ENCODE peak calls at places on chromosomes 5 and 9, in ten cellular contexts. M is ovary, A is kidney epithelial cell, W is brain microvascular endothelial cell, H is endodermal cell, U is fibroblast of the aortic adventitia, N is WERI-Rb-1, P is tibial nerve, J is type B pancreatic cell, C is bronchial epithelial cell. Q is an unnamed sample.

GRCh38 chr9:33211695-33212393 is 28.1 kb upstream of the SPINK4 start:
- DNase-seq in M (peak), A (no peak), W (peak), H (peak), U (peak), N (peak), P (no peak), J (no peak), C (peak), Q (peak)

GRCh38 chr9:114163517-114163924 is 8.2 kb downstream of the COL27A1 start:
- DNase-seq in M (peak), A (no peak), W (no peak), H (peak), U (peak), N (peak), P (no peak), J (no peak), C (no peak), Q (peak)

GRCh38 chr9:87602933-87603643 is 105.4 kb downstream of the DAPK1 start:
- DNase-seq in M (no peak), A (no peak), W (no peak), H (no peak), U (no peak), N (no peak), P (no peak), J (no peak), C (no peak), Q (no peak)

GRCh38 chr9:94799578-94800264 is 73.2 kb downstream of the AOPEP start:
- DNase-seq in M (no peak), A (peak), W (peak), H (peak), U (peak), N (no peak), P (no peak), J (no peak), C (peak), Q (peak)

GRCh38 chr5:154714271-154714986 is 40.7 kb upstream of the LARP1 start:
- DNase-seq in M (no peak), A (no peak), W (peak), H (no peak), U (peak), N (no peak), P (no peak), J (no peak), C (peak), Q (no peak)

GRCh38 chr9:34321451-34321850 is 7.6 kb downstream of the KIF24 start:
- DNase-seq in M (no peak), A (no peak), W (no peak), H (no peak), U (no peak), N (no peak), P (no peak), J (no peak), C (no peak), Q (no peak)

GRCh38 chr9:114745108-114745848 is 60.6 kb downstream of the TNFSF15 start:
- DNase-seq in M (no peak), A (no peak), W (peak), H (no peak), U (peak), N (no peak), P (no peak), J (no peak), C (no peak), Q (no peak)

GRCh38 chr5:168434746-168435321 is 51.4 kb upstream of the RARS1 start:
- DNase-seq in M (no peak), A (no peak), W (peak), H (no peak), U (peak), N (no peak), P (no peak), J (no peak), C (peak), Q (no peak)

GRCh38 chr9:124498499-124499146 is 8.6 kb downstream of the NR5A1 start:
- DNase-seq in M (no peak), A (no peak), W (no peak), H (no peak), U (no peak), N (no peak), P (no peak), J (no peak), C (no peak), Q (no peak)

GRCh38 chr5:157051604-157052245 is 7.2 kb downstream of the HAVCR1 start:
- DNase-seq in M (no peak), A (no peak), W (no peak), H (no peak), U (no peak), N (no peak), P (no peak), J (no peak), C (no peak), Q (no peak)

GRCh38 chr9:33445941-33446506 is 1.4 kb downstream of the AQP3 start:
- DNase-seq in M (no peak), A (no peak), W (no peak), H (no peak), U (no peak), N (no peak), P (no peak), J (no peak), C (no peak), Q (no peak)

DNA sequence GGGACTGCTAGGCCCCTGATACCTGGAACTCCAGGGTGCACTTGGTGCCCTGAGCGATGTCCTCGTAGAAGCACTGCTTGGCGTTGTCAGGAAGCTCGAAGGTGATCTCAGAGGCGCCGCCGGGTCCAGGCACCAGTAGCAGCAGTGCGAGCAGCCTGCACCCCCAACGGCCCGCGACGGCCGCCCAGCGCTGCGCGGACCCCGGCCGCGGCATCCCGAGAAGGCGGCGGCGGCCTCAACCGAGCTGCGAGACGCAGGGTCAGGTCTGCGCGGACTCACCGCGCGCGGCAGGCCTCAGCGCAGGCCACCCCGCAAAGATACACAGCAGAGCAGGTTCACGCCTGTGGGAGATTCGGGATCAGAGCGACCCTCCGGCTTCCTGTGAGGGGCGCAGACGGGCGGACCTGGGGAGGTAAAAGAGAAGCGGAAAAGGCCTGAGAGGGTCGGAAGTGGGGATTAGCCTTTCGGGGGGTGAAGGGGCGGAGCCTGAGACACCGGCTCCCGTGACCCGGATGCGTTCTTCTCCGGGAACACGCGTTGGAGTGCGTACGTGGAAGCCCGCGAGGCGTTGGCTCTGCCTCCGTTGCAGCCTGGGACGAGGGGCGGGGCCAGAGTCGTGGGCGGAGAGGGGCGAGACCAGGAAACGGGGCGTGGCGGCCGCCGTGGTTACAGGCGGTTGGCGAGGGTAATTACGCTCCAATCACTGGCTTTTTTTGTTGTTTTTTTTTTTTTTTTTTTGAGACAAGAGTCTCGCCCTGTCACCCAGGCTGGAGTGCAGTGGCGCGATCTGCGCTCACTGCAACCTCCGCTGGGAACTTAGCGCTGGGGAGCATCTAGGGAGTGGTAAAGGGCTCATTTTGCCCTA is at the start of gene TMED7:
- DNase-seq in M (peak), A (peak), W (peak), H (peak), U (peak), N (peak), P (peak), J (peak), C (peak), Q (peak)
- TF ChIP-seq CTCF in M (no peak), A (no peak), W (no peak), H (no peak), U (no peak), N (no peak), P (no peak), J (peak), C (no peak), Q (no peak)

DNA sequence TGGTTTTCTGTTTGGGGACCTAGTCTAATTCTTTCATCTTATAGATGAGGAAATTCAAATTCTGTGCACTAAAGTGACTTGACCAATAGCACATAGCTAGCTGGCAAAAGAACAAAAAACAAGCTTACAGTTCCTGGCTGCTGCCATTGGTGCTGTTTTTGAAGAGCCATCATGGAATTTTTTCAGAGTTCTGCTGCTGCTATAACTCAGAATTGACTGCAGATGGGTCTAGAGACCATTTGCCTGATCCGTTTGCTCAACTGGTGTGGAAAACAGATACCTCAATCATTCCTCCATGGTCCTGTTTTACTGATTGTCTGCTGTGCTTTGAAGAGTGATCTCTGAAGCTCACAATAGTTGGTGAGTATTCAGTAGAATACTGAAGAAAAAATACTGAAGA is 15.2 kb downstream of the FBXL7 start:
- DNase-seq in M (no peak), A (no peak), W (no peak), H (no peak), U (peak), N (no peak), P (no peak), J (no peak), C (no peak), Q (no peak)
- TF ChIP-seq CTCF in M (no peak), A (no peak), W (peak), H (no peak), U (peak), N (peak), P (no peak), J (no peak), C (no peak), Q (peak)

GRCh38 chr9:98318834-98319478 is 63.5 kb upstream of the TBC1D2 start:
- DNase-seq in M (no peak), A (no peak), W (peak), H (no peak), U (peak), N (peak), P (no peak), J (no peak), C (peak), Q (no peak)
- TF ChIP-seq CTCF in M (no peak), A (no peak), W (no peak), H (no peak), U (no peak), N (no peak), P (no peak), J (no peak), C (no peak), Q (no peak)

DNA sequence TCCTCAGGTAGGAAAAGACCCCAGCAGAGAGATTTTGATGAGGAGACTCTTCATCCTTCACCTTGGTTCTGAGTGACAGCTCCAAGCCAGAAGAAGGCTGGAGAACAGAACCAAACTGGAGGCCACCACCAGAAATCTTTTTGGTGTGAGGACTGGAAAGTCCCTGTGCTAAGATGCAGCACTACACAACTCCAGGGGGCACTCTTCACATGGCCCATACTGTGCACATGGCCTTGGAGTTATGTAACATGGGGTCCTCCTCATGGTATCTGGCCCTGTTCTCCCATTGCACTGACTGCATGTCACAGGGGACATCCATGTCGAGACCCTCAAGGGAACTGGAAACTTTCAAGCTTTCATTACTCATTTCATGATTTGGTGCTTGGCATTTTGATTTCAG is 17.3 kb upstream of the STX17 start:
- DNase-seq in M (no peak), A (no peak), W (no peak), H (no peak), U (no peak), N (no peak), P (no peak), J (no peak), C (no peak), Q (no peak)
- TF ChIP-seq CTCF in M (no peak), A (no peak), W (no peak), H (peak), U (no peak), N (peak), P (no peak), J (no peak), C (no peak), Q (no peak)

GRCh38 chr5:33180900-33181299 is 259.9 kb upstream of the TARS1 start:
- DNase-seq in M (no peak), A (no peak), W (peak), H (no peak), U (peak), N (no peak), P (no peak), J (no peak), C (peak), Q (no peak)
- TF ChIP-seq CTCF in M (no peak), A (peak), W (peak), H (peak), U (peak), N (no peak), P (no peak), J (peak), C (peak), Q (peak)

Q was measured in hepatocyte.